ENCODE peak calls at places on chromosomes 12 and 14, in six cellular contexts. I, A, N, T, D and M are unnamed samples.
A peak's percentile ranks its signal among the peaks of the same experiment; 100 is the strongest.

GRCh38 chr12:43009307-43009706 is 419.8 kb upstream of the PRICKLE1 start:
- DNase-seq in I (no peak), A (no peak), D (no peak), T (no peak), N (no peak), M (no peak)

GRCh38 chr12:6735448-6736191 is 11.8 kb downstream of the COPS7A start:
- DNase-seq in I (peak; percentile 69), T (peak; percentile 60), A (peak; percentile 25), N (peak; percentile 54), D (peak; percentile 85), M (peak; percentile 48)

GRCh38 chr14:104477117-104477623 is 102.4 kb upstream of the C14orf180 start:
- DNase-seq in I (no peak), T (no peak), A (no peak), N (no peak), D (no peak), M (no peak)

GRCh38 chr14:76900406-76901085 is 74.3 kb downstream of the LRRC74A start:
- DNase-seq in A (no peak), N (no peak), T (no peak), I (no peak), D (no peak), M (no peak)

GRCh38 chr14:76456200-76456599 is 80.3 kb downstream of the ESRRB start:
- DNase-seq in T (peak; percentile 75), D (peak; percentile 62), N (peak; percentile 65), I (peak; percentile 41), A (no peak), M (peak; percentile 61)

GRCh38 chr12:43347026-43347425 is 205.0 kb downstream of the ADAMTS20 start:
- DNase-seq in D (no peak), A (no peak), T (no peak), N (no peak), I (no peak), M (no peak)

GRCh38 chr12:91335724-91336123 is 153.1 kb upstream of the DCN start:
- DNase-seq in I (no peak), A (no peak), D (no peak), T (no peak), N (no peak), M (no peak)

GRCh38 chr14:104794641-104795467 is 694 bp downstream of the AKT1 start:
- DNase-seq in N (peak; percentile 48), T (peak; percentile 45), A (no peak), D (peak; percentile 42), I (no peak), M (peak; percentile 71)

GRCh38 chr12:100656806-100657205 is 83.3 kb downstream of the GAS2L3 start:
- DNase-seq in D (no peak), A (no peak), N (no peak), T (no peak), I (no peak), M (no peak)

GRCh38 chr14:91063119-91063518 is 2.7 kb upstream of the RPS6KA5 start:
- DNase-seq in A (no peak), N (no peak), I (peak; percentile 19), T (no peak), D (no peak), M (peak; percentile 13)

GRCh38 chr12:131835616-131836171 is 7.5 kb downstream of the MMP17 start:
- DNase-seq in T (no peak), A (no peak), D (no peak), N (no peak), I (no peak), M (no peak)

GRCh38 chr14:91127411-91127810 is 13.5 kb downstream of the DGLUCY start:
- DNase-seq in T (no peak), N (no peak), A (no peak), D (peak; percentile 95), I (no peak), M (no peak)

GRCh38 chr14:22052795-22053194 is 379.2 kb upstream of the OR4E1 start:
- DNase-seq in D (no peak), I (no peak), T (no peak), A (no peak), N (no peak), M (no peak)

GRCh38 chr12:43896496-43896895 is 60.6 kb downstream of the TMEM117 start:
- DNase-seq in A (no peak), N (no peak), D (no peak), I (no peak), T (no peak), M (no peak)

GRCh38 chr14:59342108-59342507 is 123.1 kb downstream of the GPR135 start:
- DNase-seq in A (no peak), D (no peak), N (no peak), I (no peak), T (no peak), M (no peak)

GRCh38 chr14:91252901-91253794 is 8.6 kb upstream of the GPR68 start:
- DNase-seq in N (peak; percentile 60), I (no peak), D (no peak), A (peak; percentile 46), T (peak; percentile 68), M (no peak)

GRCh38 chr14:24952851-24953666 is 96.9 kb downstream of the STXBP6 start:
- DNase-seq in N (no peak), A (no peak), I (peak; percentile 9), D (no peak), T (peak; percentile 76), M (no peak)

GRCh38 chr12:53999596-54000104 is 311 bp upstream of the HOXC9 start:
- DNase-seq in D (peak; percentile 90), I (peak; percentile 49), N (peak; percentile 61), A (no peak), T (no peak), M (no peak)

GRCh38 chr14:91244501-91244901 is at the start of gene GPR68:
- DNase-seq in N (peak; percentile 44), A (no peak), T (no peak), D (no peak), I (peak; percentile 39), M (no peak)

GRCh38 chr12:632102-632696 is 31.0 kb downstream of the NINJ2 start:
- DNase-seq in A (no peak), D (peak; percentile 71), T (peak; percentile 88), N (no peak), I (peak; percentile 91), M (no peak)

GRCh38 chr14:75861161-75861621 is 120.6 kb downstream of the TGFB3 start:
- DNase-seq in I (peak; percentile 23), A (no peak), D (peak; percentile 92), T (peak; percentile 39), N (no peak), M (no peak)

GRCh38 chr14:89399594-89400068 is 17.4 kb downstream of the FOXN3 start:
- DNase-seq in N (peak; percentile 33), T (peak; percentile 97), D (no peak), A (no peak), I (no peak), M (no peak)

GRCh38 chr14:96624661-96625435 is 122.7 kb downstream of the PAPOLA start:
- DNase-seq in D (no peak), I (no peak), T (no peak), N (peak; percentile 16), A (no peak), M (no peak)

GRCh38 chr14:103868242-103868897 is 21.0 kb upstream of the PPP1R13B start:
- DNase-seq in I (no peak), D (peak; percentile 88), T (no peak), A (no peak), N (no peak), M (no peak)

GRCh38 chr12:94718114-94718513 is 67.8 kb upstream of the TMCC3 start:
- DNase-seq in A (no peak), D (peak; percentile 19), N (no peak), T (peak; percentile 12), I (peak; percentile 59), M (no peak)